ENCODE peak calls at places on chromosome 1, in six cellular contexts. K is ovary, I is MM.1S, Y is BJ, W is left ventricle myocardium inferior, B is foreskin fibroblast. U is an unnamed sample.

GRCh38 chr1:187928288-187928687 is 1099.5 kb downstream of the PLA2G4A start:
- DNase-seq in K (no peak), I (no peak), Y (no peak), W (no peak), B (peak; percentile 13), U (no peak)

GRCh38 chr1:25037174-25038074 is 107.3 kb upstream of the RUNX3 start:
- DNase-seq in K (no peak), I (peak; percentile 58), Y (no peak), W (no peak), B (peak; percentile 25), U (no peak)

GRCh38 chr1:170711682-170712081 is 47.8 kb downstream of the PRRX1 start:
- DNase-seq in K (no peak), I (no peak), Y (peak; percentile 88), W (no peak), B (peak; percentile 92), U (no peak)

GRCh38 chr1:230205719-230206198 is 138.7 kb downstream of the GALNT2 start:
- DNase-seq in K (no peak), I (no peak), Y (no peak), W (no peak), B (no peak), U (no peak)

GRCh38 chr1:207923561-207923960 is 12.6 kb upstream of the CD34 start:
- DNase-seq in K (no peak), I (no peak), Y (no peak), W (no peak), B (no peak), U (no peak)

GRCh38 chr1:29285771-29286170 is 49.4 kb downstream of the PTPRU start:
- DNase-seq in K (no peak), I (no peak), Y (no peak), W (no peak), B (no peak), U (no peak)

GRCh38 chr1:13469343-13469742 is 44.5 kb downstream of the LRRC38 start:
- DNase-seq in K (no peak), I (peak; percentile 82), Y (no peak), W (peak; percentile 18), B (no peak), U (no peak)

GRCh38 chr1:221783936-221784335 is 42.0 kb upstream of the DUSP10 start:
- DNase-seq in K (no peak), I (no peak), Y (no peak), W (no peak), B (no peak), U (no peak)

GRCh38 chr1:172276120-172276818 is 144.2 kb upstream of the C1orf105 start:
- DNase-seq in K (no peak), I (no peak), Y (no peak), W (no peak), B (no peak), U (no peak)

GRCh38 chr1:28359592-28360239 is 9.8 kb upstream of the PHACTR4 start:
- DNase-seq in K (peak; percentile 83), I (peak; percentile 75), Y (no peak), W (peak; percentile 64), B (peak; percentile 78), U (no peak)

GRCh38 chr1:106768077-106768476 is 288.4 kb upstream of the PRMT6 start:
- DNase-seq in K (no peak), I (no peak), Y (no peak), W (no peak), B (peak; percentile 64), U (no peak)

GRCh38 chr1:64209221-64209620 is 5.8 kb downstream of the UBE2U start:
- DNase-seq in K (no peak), I (no peak), Y (no peak), W (no peak), B (peak; percentile 28), U (no peak)

GRCh38 chr1:55064071-55064581 is 24.8 kb downstream of the PCSK9 start:
- DNase-seq in K (no peak), I (peak; percentile 9), Y (no peak), W (no peak), B (peak; percentile 64), U (no peak)
- TF ChIP-seq CTCF in K (no peak), I (peak; percentile 44), Y (peak; percentile 9), W (no peak), B (peak; percentile 3), U (no peak)

GRCh38 chr1:84698151-84698651 is 7.9 kb upstream of the SSX2IP start:
- DNase-seq in K (no peak), I (no peak), Y (peak; percentile 91), W (no peak), B (peak; percentile 91), U (no peak)

GRCh38 chr1:84701366-84701765 is 11.1 kb upstream of the SSX2IP start:
- DNase-seq in K (no peak), I (no peak), Y (no peak), W (no peak), B (peak; percentile 36), U (no peak)

GRCh38 chr1:84700065-84700464 is 9.8 kb upstream of the SSX2IP start:
- DNase-seq in K (no peak), I (no peak), Y (no peak), W (no peak), B (no peak), U (no peak)

GRCh38 chr1:84702143-84702542 is 11.9 kb upstream of the SSX2IP start:
- DNase-seq in K (no peak), I (no peak), Y (no peak), W (no peak), B (no peak), U (no peak)

GRCh38 chr1:84698718-84699117 is 8.5 kb upstream of the SSX2IP start:
- DNase-seq in K (no peak), I (no peak), Y (peak; percentile 42), W (no peak), B (peak; percentile 90), U (peak; percentile 76)
- H3K4me3 ChIP-seq in K (no peak overlapping the region), I (no peak overlapping the region), Y (no peak overlapping the region), W (no peak overlapping the region), B (no peak overlapping the region), U (no peak overlapping the region)

GRCh38 chr1:35807614-35808375 is at the start of gene AGO4:
- DNase-seq in K (peak; percentile 48), I (peak; percentile 19), Y (no peak), W (peak; percentile 72), B (peak; percentile 81), U (peak; percentile 23)
- TF ChIP-seq CTCF in K (no peak), I (no peak), Y (no peak), W (no peak), B (no peak), U (no peak)

GRCh38 chr1:193729429-193729828 is 543.0 kb upstream of the B3GALT2 start:
- DNase-seq in K (no peak), I (no peak), Y (no peak), W (no peak), B (peak; percentile 26), U (no peak)
- H3K4me3 ChIP-seq in K (no peak overlapping the region), I (no peak overlapping the region), Y (no peak overlapping the region), W (no peak overlapping the region), B (no peak overlapping the region), U (no peak overlapping the region)

GRCh38 chr1:62336638-62337534 is 17.7 kb upstream of the KANK4 start:
- DNase-seq in K (no peak), I (no peak), Y (no peak), W (no peak), B (no peak), U (no peak)

GRCh38 chr1:62341120-62341519 is 21.9 kb upstream of the KANK4 start:
- DNase-seq in K (no peak), I (no peak), Y (no peak), W (no peak), B (no peak), U (no peak)

GRCh38 chr1:62335656-62336055 is 16.4 kb upstream of the KANK4 start:
- DNase-seq in K (no peak), I (no peak), Y (no peak), W (no peak), B (no peak), U (no peak)

GRCh38 chr1:62337535-62337784 is 18.2 kb upstream of the KANK4 start:
- DNase-seq in K (no peak), I (no peak), Y (no peak), W (no peak), B (no peak), U (no peak)

GRCh38 chr1:62337785-62338631 is 18.8 kb upstream of the KANK4 start:
- DNase-seq in K (no peak), I (no peak), Y (no peak), W (no peak), B (peak; percentile 42), U (no peak)
- TF ChIP-seq CTCF in K (no peak), I (no peak), Y (no peak), W (peak; percentile 31), B (no peak), U (no peak)